ENCODE peak calls at places on chromosomes 11 and 22, in ten cellular contexts. U is fibroblast of mammary gland, I is fibroblast of lung, O is fibroblast of villous mesenchyme, T is choroid plexus epithelial cell, S is endodermal cell, J is Calu3, D is Peyer's patch, L is GM12865, W is neural crest cell. E is an unnamed sample.

GRCh38 chr11:503179-503981 is 3.7 kb downstream of the RNH1 start:
- DNase-seq in U (peak; percentile 72), I (peak; percentile 18), O (peak; percentile 60), T (peak; percentile 58), S (peak; percentile 32), J (no peak), D (no peak), L (peak; percentile 81), W (no peak), E (no peak)

GRCh38 chr22:49575703-49576081 is 252.0 kb downstream of the BRD1 start:
- DNase-seq in U (no peak), I (no peak), O (no peak), T (no peak), S (peak; percentile 31), J (no peak), D (peak; percentile 35), L (no peak), W (no peak), E (no peak)

GRCh38 chr11:130609121-130610035 is 160.9 kb downstream of the ADAMTS15 start:
- DNase-seq in U (peak; percentile 97), I (no peak), O (peak; percentile 97), T (peak; percentile 79), S (peak; percentile 61), J (no peak), D (no peak), L (peak; percentile 18), W (no peak), E (no peak)

GRCh38 chr22:17443413-17444203 is 74.3 kb downstream of the CECR2 start:
- DNase-seq in U (peak; percentile 11), I (no peak), O (no peak), T (peak; percentile 40), S (no peak), J (no peak), D (no peak), L (no peak), W (no peak), E (peak; percentile 46)

GRCh38 chr22:28314959-28315358 is 364.7 kb downstream of the TTC28 start:
- DNase-seq in U (no peak), I (no peak), O (no peak), T (no peak), S (no peak), J (no peak), D (no peak), L (no peak), W (no peak), E (no peak)

GRCh38 chr22:47295226-47295901 is 532.9 kb downstream of the TBC1D22A start:
- DNase-seq in U (no peak), I (no peak), O (no peak), T (no peak), S (peak; percentile 13), J (no peak), D (peak; percentile 29), L (no peak), W (no peak), E (no peak)

GRCh38 chr22:20117656-20118571 is 888 bp upstream of the TRMT2A start:
- DNase-seq in U (peak; percentile 30), I (peak; percentile 51), O (peak; percentile 31), T (peak; percentile 34), S (no peak), J (peak; percentile 19), D (no peak), L (peak; percentile 61), W (no peak), E (peak; percentile 34)

GRCh38 chr11:69817265-69818236 is 1.7 kb downstream of the FGF3 start:
- DNase-seq in U (no peak), I (no peak), O (no peak), T (no peak), S (peak; percentile 82), J (peak; percentile 35), D (no peak), L (no peak), W (no peak), E (peak; percentile 54)

GRCh38 chr11:62400760-62401159 is 18.1 kb upstream of the SCGB1A1 start:
- DNase-seq in U (peak; percentile 88), I (peak; percentile 91), O (peak; percentile 96), T (peak; percentile 59), S (no peak), J (no peak), D (peak; percentile 65), L (no peak), W (no peak), E (no peak)

GRCh38 chr11:110305169-110306018 is 9.0 kb upstream of the RDX start:
- DNase-seq in U (no peak), I (peak; percentile 73), O (peak; percentile 14), T (peak; percentile 47), S (no peak), J (no peak), D (no peak), L (no peak), W (no peak), E (no peak)

GRCh38 chr22:46079861-46080821 is 70.2 kb upstream of the PPARA start:
- DNase-seq in U (peak; percentile 86), I (peak; percentile 94), O (peak; percentile 80), T (no peak), S (no peak), J (peak; percentile 93), D (peak; percentile 59), L (no peak), W (no peak), E (peak; percentile 13)

GRCh38 chr11:115503886-115504278 is 333 bp downstream of the CADM1 start:
- DNase-seq in U (no peak), I (no peak), O (no peak), T (no peak), S (no peak), J (no peak), D (no peak), L (no peak), W (no peak), E (no peak)

GRCh38 chr11:114889464-114890065 is 211.2 kb downstream of the NXPE2 start:
- DNase-seq in U (no peak), I (no peak), O (no peak), T (no peak), S (no peak), J (no peak), D (no peak), L (no peak), W (no peak), E (no peak)

GRCh38 chr11:46330887-46331652 is 16.2 kb upstream of the DGKZ start:
- DNase-seq in U (no peak), I (no peak), O (peak; percentile 28), T (no peak), S (no peak), J (no peak), D (no peak), L (no peak), W (no peak), E (no peak)

GRCh38 chr11:121460941-121461514 is 8.3 kb upstream of the SORL1-AS1 start:
- DNase-seq in U (no peak), I (no peak), O (no peak), T (no peak), S (no peak), J (no peak), D (no peak), L (no peak), W (no peak), E (no peak)

GRCh38 chr11:66317766-66318575 is 1.1 kb upstream of the CD248 start:
- DNase-seq in U (peak; percentile 97), I (peak; percentile 48), O (peak; percentile 99), T (peak; percentile 97), S (peak; percentile 78), J (no peak), D (no peak), L (peak; percentile 39), W (no peak), E (peak; percentile 71)

GRCh38 chr11:18013790-18014507 is 1.1 kb upstream of the SERGEF start:
- DNase-seq in U (no peak), I (no peak), O (no peak), T (peak; percentile 12), S (peak; percentile 61), J (no peak), D (no peak), L (peak; percentile 12), W (peak; percentile 3), E (peak; percentile 16)
- TF ChIP-seq CTCF in U (no peak), I (no peak), O (no peak), T (no peak), S (peak; percentile 30), J (no peak), D (no peak), L (no peak), W (no peak), E (no peak)

DNA sequence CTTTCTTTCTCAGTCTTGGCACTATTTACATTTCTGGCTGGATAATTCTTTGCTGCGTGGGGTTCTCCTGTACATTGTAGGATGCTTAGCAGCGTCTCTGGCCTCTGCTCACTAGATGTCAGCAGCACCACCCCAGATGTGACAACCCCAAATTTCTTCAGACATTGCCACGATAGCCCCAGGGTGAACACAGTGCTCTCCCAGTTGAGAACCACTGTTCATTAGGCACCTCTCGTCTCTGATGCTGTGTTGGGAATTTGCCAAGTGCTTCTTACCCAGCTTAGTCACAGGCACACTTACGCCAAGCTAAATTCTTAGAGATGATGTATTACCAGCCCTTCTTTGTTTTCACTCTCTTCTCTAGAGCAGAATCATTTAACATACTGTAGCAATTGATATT is 9.4 kb downstream of the TRIM6 start:
- DNase-seq in U (peak; percentile 91), I (peak; percentile 91), O (peak; percentile 56), T (peak; percentile 88), S (no peak), J (no peak), D (no peak), L (no peak), W (no peak), E (no peak)
- TF ChIP-seq CTCF in U (no peak), I (no peak), O (no peak), T (peak; percentile 28), S (no peak), J (no peak), D (no peak), L (no peak), W (no peak), E (no peak)

DNA sequence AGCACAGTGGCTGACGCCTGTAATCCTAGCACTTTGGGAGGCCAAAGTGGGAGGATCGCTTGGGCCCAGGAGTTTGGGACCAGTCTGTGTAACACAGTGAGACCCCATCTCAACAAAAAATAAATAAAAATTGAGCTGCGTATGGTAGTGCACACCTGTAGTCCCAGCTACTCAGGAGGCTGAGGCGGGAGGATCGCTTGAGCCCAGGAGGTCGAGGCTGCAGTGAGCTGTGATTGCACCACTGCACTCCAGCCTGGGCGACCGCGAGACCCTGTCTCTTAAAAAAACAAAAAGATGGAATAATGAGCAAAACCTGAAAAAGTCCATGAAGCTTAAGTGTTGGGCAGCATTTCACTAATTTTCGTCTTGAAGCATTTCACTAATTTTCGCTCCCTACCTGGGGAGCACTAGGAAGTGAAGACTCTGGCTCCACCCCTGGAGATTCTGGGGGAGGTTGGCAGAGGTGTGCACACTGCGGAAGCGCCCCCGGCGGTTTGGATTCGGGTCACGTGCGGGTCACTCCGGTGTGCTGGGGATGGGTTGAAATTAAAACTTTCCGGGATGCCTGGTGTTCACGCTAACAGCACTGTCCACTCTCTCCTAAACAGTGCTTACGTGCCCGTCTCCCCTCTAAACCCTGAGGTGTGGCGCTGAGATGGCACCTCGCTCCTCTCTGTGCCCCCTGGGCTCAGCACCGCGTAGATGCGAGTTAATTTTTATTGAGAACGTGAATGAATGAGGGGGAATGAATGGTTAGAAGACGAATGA is 905 bp upstream of the NAA40 start:
- DNase-seq in U (no peak), I (no peak), O (no peak), T (no peak), S (peak; percentile 74), J (peak; percentile 69), D (no peak), L (peak; percentile 61), W (no peak), E (no peak)
- TF ChIP-seq CTCF in U (no peak), I (no peak), O (no peak), T (peak; percentile 2), S (peak; percentile 35), J (no peak), D (no peak), L (no peak), W (no peak), E (no peak)

GRCh38 chr22:31977141-31977781 is 32.9 kb downstream of the YWHAH start:
- DNase-seq in U (peak; percentile 59), I (peak; percentile 48), O (peak; percentile 67), T (peak; percentile 84), S (peak; percentile 97), J (peak; percentile 91), D (peak; percentile 92), L (peak; percentile 77), W (peak; percentile 84), E (peak; percentile 92)
- TF ChIP-seq CTCF in U (peak; percentile 74), I (peak; percentile 71), O (peak; percentile 81), T (peak; percentile 92), S (peak; percentile 93), J (peak; percentile 89), D (peak; percentile 67), L (peak; percentile 84), W (peak; percentile 82), E (peak; percentile 76)